ENCODE peak calls at places on chromosomes 12 and 14, in five cellular contexts. U is dorsolateral prefrontal cortex, T is colonic mucosa, E is left ventricle myocardium inferior, V is heart right ventricle. D is an unnamed sample.

GRCh38 chr12:95151821-95152220 is 65.4 kb downstream of the FGD6 start:
- DNase-seq in U (no peak), T (no peak), E (no peak), V (no peak), D (no peak)

GRCh38 chr12:45994736-45995135 is 4.4 kb upstream of the SCAF11 start:
- DNase-seq in U (peak), T (no peak), E (no peak), V (no peak), D (no peak)

GRCh38 chr12:70645494-70646317 is 8.5 kb upstream of the PTPRB start:
- DNase-seq in U (no peak), T (peak), E (peak), V (peak), D (no peak)

GRCh38 chr14:27995688-27996087 is 770.9 kb upstream of the FOXG1 start:
- DNase-seq in U (no peak), T (peak), E (no peak), V (no peak), D (no peak)

GRCh38 chr12:105317453-105317852 is 13.0 kb upstream of the C12orf75 start:
- DNase-seq in U (no peak), T (no peak), E (no peak), V (no peak), D (no peak)

GRCh38 chr12:40054554-40055226 is 51.2 kb downstream of the SLC2A13 start:
- DNase-seq in U (peak), T (no peak), E (peak), V (no peak), D (no peak)

GRCh38 chr12:126108247-126108646 is 1043.0 kb downstream of the AACS start:
- DNase-seq in U (no peak), T (no peak), E (no peak), V (no peak), D (no peak)

GRCh38 chr14:79418649-79419415 is 792.5 kb downstream of the DIO2 start:
- DNase-seq in U (no peak), T (no peak), E (no peak), V (no peak), D (no peak)

GRCh38 chr12:121673013-121673441 is 3.6 kb upstream of the MORN3 start:
- DNase-seq in U (no peak), T (peak), E (no peak), V (no peak), D (no peak)

GRCh38 chr12:77493769-77494168 is 336.9 kb upstream of the NAV3 start:
- DNase-seq in U (no peak), T (no peak), E (no peak), V (no peak), D (no peak)

GRCh38 chr12:22971247-22971646 is 346.3 kb downstream of the ETNK1 start:
- DNase-seq in U (peak), T (no peak), E (no peak), V (no peak), D (no peak)

GRCh38 chr12:131112690-131113290 is 159.1 kb downstream of the ADGRD1 start:
- DNase-seq in U (no peak), T (no peak), E (no peak), V (no peak), D (peak)

GRCh38 chr12:31117203-31118011 is 43.7 kb downstream of the DDX11 start:
- DNase-seq in U (no peak), T (peak), E (no peak), V (no peak), D (no peak)

GRCh38 chr12:78398750-78399149 is 465.8 kb upstream of the SYT1 start:
- DNase-seq in U (no peak), T (no peak), E (no peak), V (no peak), D (no peak)

GRCh38 chr12:41188058-41188840 is at the start of gene PDZRN4:
- DNase-seq in U (no peak), T (no peak), E (no peak), V (peak), D (peak)

GRCh38 chr12:111605931-111606625 is 7.0 kb upstream of the ATXN2 start:
- DNase-seq in U (no peak), T (no peak), E (no peak), V (no peak), D (no peak)

GRCh38 chr14:74038015-74038859 is 19.1 kb downstream of the BBOF1 start:
- DNase-seq in U (no peak), T (no peak), E (no peak), V (no peak), D (no peak)

GRCh38 chr14:105006831-105007592 is 13.9 kb downstream of the CDCA4 start:
- DNase-seq in U (no peak), T (no peak), E (no peak), V (no peak), D (no peak)

GRCh38 chr14:43803076-43803689 is 703.9 kb downstream of the FSCB start:
- DNase-seq in U (no peak), T (no peak), E (no peak), V (no peak), D (no peak)

GRCh38 chr14:92481386-92481785 is 32.2 kb upstream of the RIN3 start:
- DNase-seq in U (no peak), T (no peak), E (no peak), V (no peak), D (peak)

GRCh38 chr12:24760162-24760561 is 188.7 kb downstream of the BCAT1 start:
- DNase-seq in U (no peak), T (no peak), E (no peak), V (no peak), D (no peak)

GRCh38 chr12:5267603-5268423 is 164.1 kb upstream of the NTF3 start:
- DNase-seq in U (no peak), T (no peak), E (no peak), V (no peak), D (no peak)

GRCh38 chr12:132558861-132559623 is 51.3 kb downstream of the LRCOL1 start:
- DNase-seq in U (no peak), T (no peak), E (no peak), V (no peak), D (no peak)

GRCh38 chr14:96135285-96135684 is 69.4 kb upstream of the BDKRB2 start:
- DNase-seq in U (no peak), T (no peak), E (no peak), V (no peak), D (peak)

GRCh38 chr12:107441906-107442305 is 243.7 kb upstream of the PWP1 start:
- DNase-seq in U (no peak), T (no peak), E (no peak), V (no peak), D (peak)

GRCh38 chr14:20477211-20477876 is 8.1 kb downstream of the PNP start:
- DNase-seq in U (no peak), T (no peak), E (peak), V (peak), D (peak)

GRCh38 chr14:101116486-101117130 is 213.1 kb upstream of the RTL1 start:
- DNase-seq in U (no peak), T (no peak), E (no peak), V (no peak), D (peak)

GRCh38 chr12:132356686-132357622 is 27.6 kb upstream of the GALNT9 start:
- DNase-seq in U (peak), T (peak), E (peak), V (no peak), D (no peak)

GRCh38 chr14:104931323-104931770 is 6.7 kb downstream of the PLD4 start:
- DNase-seq in U (no peak), T (no peak), E (no peak), V (no peak), D (no peak)

GRCh38 chr12:89051065-89051677 is 301.1 kb downstream of the DUSP6 start:
- DNase-seq in U (no peak), T (peak), E (no peak), V (no peak), D (no peak)

GRCh38 chr12:26113194-26113654 is 11.6 kb downstream of the BHLHE41 start:
- DNase-seq in U (no peak), T (peak), E (no peak), V (peak), D (no peak)

GRCh38 chr14:54566410-54567223 is at the start of gene SAMD4A:
- DNase-seq in U (peak), T (peak), E (peak), V (peak), D (peak)

GRCh38 chr12:92398565-92399309 is 253.1 kb upstream of the BTG1 start:
- DNase-seq in U (no peak), T (no peak), E (no peak), V (no peak), D (no peak)

GRCh38 chr12:95074766-95075165 is 1.3 kb upstream of the NR2C1 start:
- DNase-seq in U (no peak), T (no peak), E (no peak), V (no peak), D (no peak)

GRCh38 chr12:34394211-34395055 is 372.1 kb downstream of the ALG10 start:
- DNase-seq in U (peak), T (peak), E (peak), V (no peak), D (peak)

GRCh38 chr14:61048640-61049039 is 67.6 kb downstream of the SLC38A6 start:
- DNase-seq in U (no peak), T (no peak), E (no peak), V (no peak), D (no peak)

GRCh38 chr12:127675936-127676335 is 591.0 kb upstream of the TMEM132C start:
- DNase-seq in U (no peak), T (no peak), E (no peak), V (no peak), D (no peak)

GRCh38 chr12:48988030-48988649 is 10.0 kb downstream of the WNT1 start:
- DNase-seq in U (peak), T (peak), E (no peak), V (peak), D (no peak)

GRCh38 chr12:65602579-65603295 is 221.5 kb upstream of the HMGA2 start:
- DNase-seq in U (peak), T (peak), E (peak), V (peak), D (peak)

GRCh38 chr12:65605019-65605418 is 219.3 kb upstream of the HMGA2 start:
- DNase-seq in U (no peak), T (no peak), E (no peak), V (no peak), D (no peak)

GRCh38 chr12:65602191-65602578 is 222.1 kb upstream of the HMGA2 start:
- DNase-seq in U (no peak), T (no peak), E (no peak), V (no peak), D (no peak)

GRCh38 chr12:65606008-65606766 is 218.1 kb upstream of the HMGA2 start:
- DNase-seq in U (no peak), T (no peak), E (no peak), V (no peak), D (no peak)

GRCh38 chr12:65603428-65604351 is 220.6 kb upstream of the HMGA2 start:
- DNase-seq in U (no peak), T (peak), E (peak), V (no peak), D (no peak)
- H3K4me3 ChIP-seq in U (no peak), T (no peak), E (peak), V (peak), D (no peak)

GRCh38 chr14:22691171-22691570 is 47.0 kb upstream of the OR6J1 start:
- DNase-seq in U (no peak), T (no peak), E (no peak), V (no peak), D (no peak)
- H3K27ac ChIP-seq in U (no peak), T (no peak), E (no peak), V (no peak), D (no peak)

DNA sequence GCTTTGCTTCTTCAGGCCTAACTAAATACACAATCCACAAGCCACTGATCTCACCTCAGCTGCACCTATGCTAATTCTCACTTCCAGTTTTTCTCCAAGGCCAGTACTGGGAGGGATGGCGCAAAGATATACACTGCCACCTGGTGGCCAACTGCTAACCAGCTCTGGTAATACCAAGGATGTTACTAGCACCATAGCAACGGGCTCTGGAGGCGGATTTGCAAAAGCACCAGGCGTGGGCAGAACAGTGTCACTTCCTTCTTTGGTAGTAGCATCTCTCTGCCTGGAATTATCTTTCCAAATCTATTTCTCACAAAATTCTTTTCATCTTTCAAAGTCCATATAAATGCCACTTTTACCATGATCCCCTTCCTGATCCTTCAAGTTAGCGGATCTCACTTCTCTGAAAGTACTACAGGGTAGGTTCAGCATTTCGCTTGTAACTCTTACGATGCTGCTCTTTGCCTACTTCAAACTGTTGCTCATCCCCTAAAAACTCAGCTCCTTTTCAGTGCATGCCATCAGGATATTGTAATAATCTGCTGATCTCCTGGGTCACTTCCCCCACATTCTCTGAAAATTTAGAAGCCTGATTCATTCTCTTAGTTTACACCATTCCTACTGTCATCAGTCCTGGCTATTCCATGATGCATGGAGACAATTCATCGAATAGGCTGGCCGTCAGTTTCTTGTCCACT is 37.1 kb upstream of the FOXJ2 start:
- DNase-seq in U (peak), T (peak), E (peak), V (peak), D (peak)
- TF ChIP-seq CTCF in U (peak), T (peak), E (peak), V (peak), D (peak)

GRCh38 chr12:65022960-65023359 is 98.1 kb downstream of the WIF1 start:
- DNase-seq in U (no peak), T (no peak), E (no peak), V (no peak), D (no peak)
- H3K4me3 ChIP-seq in U (no peak), T (no peak), E (no peak), V (no peak), D (no peak)

GRCh38 chr14:32020882-32021281 is 56.2 kb upstream of the ARHGAP5 start:
- DNase-seq in U (no peak), T (no peak), E (no peak), V (no peak), D (no peak)

GRCh38 chr14:32019271-32019670 is 57.8 kb upstream of the ARHGAP5 start:
- DNase-seq in U (no peak), T (no peak), E (no peak), V (no peak), D (no peak)

GRCh38 chr14:32022938-32023466 is 54.1 kb upstream of the ARHGAP5 start:
- DNase-seq in U (no peak), T (no peak), E (no peak), V (no peak), D (no peak)

GRCh38 chr14:32022525-32022924 is 54.6 kb upstream of the ARHGAP5 start:
- DNase-seq in U (no peak), T (no peak), E (no peak), V (no peak), D (no peak)

DNA sequence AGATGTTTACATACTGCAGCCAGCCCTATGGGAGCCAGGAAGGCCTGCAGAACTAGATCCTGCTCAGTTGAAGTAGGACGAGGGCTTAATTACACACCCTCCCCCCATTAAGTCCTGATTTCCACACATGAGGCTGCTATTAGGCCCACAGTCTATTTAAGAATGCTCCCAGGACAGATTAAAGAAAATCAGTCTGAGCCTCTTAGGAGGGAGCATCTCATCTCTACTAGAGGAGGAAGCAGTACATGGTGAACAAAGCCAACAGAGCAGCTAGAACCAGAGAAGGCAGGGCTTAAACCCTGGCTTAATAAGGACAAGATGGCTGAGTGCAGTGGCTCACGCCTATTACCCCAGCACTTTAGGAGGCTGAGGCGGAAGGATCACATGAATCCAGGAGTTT is 55.8 kb upstream of the ARHGAP5 start:
- DNase-seq in U (no peak), T (no peak), E (no peak), V (no peak), D (no peak)
- H3K27ac ChIP-seq in U (no peak), T (no peak), E (no peak), V (no peak), D (no peak)